ENCODE peak calls at places on chromosome 9, in six cellular contexts. M, C, P, F, V and X are unnamed samples. For H3K27me3 and H3K36me3, the result is how much of the 10 kb centered on the place peaks cover.

GRCh38 chr9:96398582-96399334 is 15.2 kb upstream of the SLC35D2 start:
- DNase-seq in M (no peak), C (peak), P (no peak), F (no peak), V (no peak), X (no peak)

GRCh38 chr9:131019387-131020239 is 10.6 kb downstream of the LAMC3 start:
- DNase-seq in M (no peak), C (no peak), P (no peak), F (no peak), V (no peak), X (peak)

GRCh38 chr9:98773721-98774120 is 22.6 kb downstream of the ANKS6 start:
- DNase-seq in M (no peak), C (no peak), P (no peak), F (no peak), V (no peak), X (peak)

GRCh38 chr9:16002816-16003215 is 450.0 kb downstream of the CCDC171 start:
- DNase-seq in M (no peak), C (no peak), P (no peak), F (no peak), V (no peak), X (no peak)

GRCh38 chr9:2132484-2133082 is 117.4 kb downstream of the SMARCA2 start:
- DNase-seq in M (no peak), C (peak), P (no peak), F (no peak), V (no peak), X (peak)

GRCh38 chr9:118609355-118610044 is 759.7 kb downstream of the BRINP1 start:
- DNase-seq in M (no peak), C (no peak), P (no peak), F (no peak), V (no peak), X (no peak)

GRCh38 chr9:16267336-16268036 is 603.0 kb downstream of the BNC2 start:
- DNase-seq in M (no peak), C (no peak), P (no peak), F (no peak), V (no peak), X (no peak)

GRCh38 chr9:129864991-129865647 is 29.9 kb downstream of the USP20 start:
- DNase-seq in M (no peak), C (peak), P (no peak), F (no peak), V (no peak), X (no peak)

GRCh38 chr9:122228906-122229837 is at the start of gene LHX6:
- DNase-seq in M (no peak), C (peak), P (peak), F (no peak), V (no peak), X (no peak)

GRCh38 chr9:96556701-96557461 is 62.8 kb downstream of the CDC14B start:
- DNase-seq in M (peak), C (peak), P (no peak), F (no peak), V (peak), X (no peak)

GRCh38 chr9:113545068-113545467 is 81.5 kb downstream of the RGS3 start:
- DNase-seq in M (peak), C (no peak), P (no peak), F (no peak), V (no peak), X (no peak)

GRCh38 chr9:136538599-136539426 is 7.0 kb downstream of the NOTCH1 start:
- DNase-seq in M (no peak), C (no peak), P (no peak), F (no peak), V (peak), X (no peak)

GRCh38 chr9:108834959-108835696 is 20.7 kb downstream of the ACTL7B start:
- DNase-seq in M (no peak), C (no peak), P (no peak), F (no peak), V (no peak), X (no peak)

GRCh38 chr9:107782381-107782780 is 292.8 kb upstream of the KLF4 start:
- DNase-seq in M (no peak), C (no peak), P (no peak), F (no peak), V (no peak), X (no peak)

GRCh38 chr9:33436445-33436844 is 10.9 kb downstream of the AQP3 start:
- DNase-seq in M (no peak), C (peak), P (no peak), F (no peak), V (no peak), X (no peak)

GRCh38 chr9:18543406-18543965 is 69.5 kb downstream of the ADAMTSL1 start:
- DNase-seq in M (no peak), C (no peak), P (peak), F (no peak), V (no peak), X (no peak)

GRCh38 chr9:121559183-121559582 is 59.5 kb upstream of the GGTA1 start:
- DNase-seq in M (no peak), C (no peak), P (no peak), F (no peak), V (no peak), X (no peak)

GRCh38 chr9:114775981-114776380 is 29.9 kb downstream of the TNFSF15 start:
- DNase-seq in M (no peak), C (peak), P (no peak), F (no peak), V (no peak), X (no peak)

GRCh38 chr9:133994359-133995011 is 2.4 kb upstream of the VAV2 start:
- DNase-seq in M (peak), C (peak), P (peak), F (peak), V (peak), X (peak)

GRCh38 chr9:115992834-115993233 is 160.8 kb upstream of the PAPPA start:
- DNase-seq in M (no peak), C (peak), P (peak), F (no peak), V (no peak), X (no peak)

GRCh38 chr9:129222691-129223218 is 44.7 kb upstream of the IER5L start:
- DNase-seq in M (no peak), C (no peak), P (no peak), F (no peak), V (no peak), X (no peak)

GRCh38 chr9:133732351-133733073 is 5.6 kb downstream of the SARDH start:
- DNase-seq in M (peak), C (no peak), P (peak), F (no peak), V (no peak), X (no peak)

GRCh38 chr9:130473009-130473408 is 28.2 kb downstream of the ASS1 start:
- DNase-seq in M (no peak), C (no peak), P (no peak), F (no peak), V (no peak), X (no peak)

GRCh38 chr9:14418262-14419200 is 104.6 kb upstream of the NFIB start:
- DNase-seq in M (no peak), C (no peak), P (no peak), F (no peak), V (no peak), X (no peak)

GRCh38 chr9:14419302-14419937 is 105.5 kb upstream of the NFIB start:
- DNase-seq in M (no peak), C (no peak), P (no peak), F (no peak), V (no peak), X (no peak)

GRCh38 chr9:14423816-14424261 is 109.9 kb upstream of the NFIB start:
- DNase-seq in M (no peak), C (peak), P (peak), F (no peak), V (no peak), X (no peak)

GRCh38 chr9:14424323-14424722 is 110.4 kb upstream of the NFIB start:
- DNase-seq in M (no peak), C (no peak), P (no peak), F (no peak), V (no peak), X (no peak)

DNA sequence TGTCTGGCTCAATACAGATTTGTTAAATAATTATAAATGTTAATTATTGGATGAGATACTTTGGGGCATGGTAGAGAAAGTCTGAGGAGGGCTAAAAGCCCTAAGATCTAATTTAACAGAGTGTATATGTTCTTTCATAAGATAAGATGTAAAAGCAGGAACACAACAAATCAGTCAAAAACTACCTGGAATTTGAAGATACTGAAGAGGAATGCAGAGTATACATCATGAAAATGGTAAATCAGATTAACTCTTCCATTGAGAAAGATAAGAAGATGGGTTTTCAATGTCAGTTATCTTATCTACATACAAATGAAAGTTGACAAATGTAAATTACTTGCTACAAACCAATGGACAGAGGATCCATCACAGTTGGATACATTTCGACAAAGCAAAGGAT is 107.3 kb upstream of the NFIB start:
- DNase-seq in M (no peak), C (peak), P (no peak), F (no peak), V (no peak), X (no peak)
- H3K27me3 ChIP-seq in M (under half), C (under half), P (under half), F (under half), V (under half), X (under half)

GRCh38 chr9:127450170-127450830 is 906 bp downstream of the RPL12 start:
- DNase-seq in M (no peak), C (peak), P (no peak), F (no peak), V (no peak), X (no peak)

GRCh38 chr9:127447416-127448111 is 3.6 kb downstream of the RPL12 start:
- DNase-seq in M (no peak), C (peak), P (no peak), F (no peak), V (no peak), X (no peak)

GRCh38 chr9:127449332-127449966 is 1.8 kb downstream of the RPL12 start:
- DNase-seq in M (no peak), C (peak), P (no peak), F (no peak), V (no peak), X (no peak)

GRCh38 chr9:127446720-127447415 is 4.3 kb downstream of the RPL12 start:
- DNase-seq in M (no peak), C (no peak), P (no peak), F (no peak), V (no peak), X (no peak)

GRCh38 chr9:127448112-127448805 is 2.9 kb downstream of the RPL12 start:
- DNase-seq in M (no peak), C (no peak), P (no peak), F (no peak), V (no peak), X (no peak)
- H3K4me3 ChIP-seq in M (no peak), C (peak), P (no peak), F (no peak), V (no peak), X (no peak)

GRCh38 chr9:5447337-5447736 is 3.0 kb upstream of the CD274 start:
- DNase-seq in M (no peak), C (no peak), P (no peak), F (no peak), V (no peak), X (no peak)

GRCh38 chr9:5443845-5444244 is 6.1 kb upstream of the PLGRKT start:
- DNase-seq in M (no peak), C (no peak), P (no peak), F (no peak), V (no peak), X (no peak)

GRCh38 chr9:5448461-5448860 is 1.9 kb upstream of the CD274 start:
- DNase-seq in M (no peak), C (no peak), P (no peak), F (no peak), V (no peak), X (no peak)

GRCh38 chr9:5448016-5448415 is 2.3 kb upstream of the CD274 start:
- DNase-seq in M (no peak), C (no peak), P (no peak), F (no peak), V (no peak), X (no peak)

DNA sequence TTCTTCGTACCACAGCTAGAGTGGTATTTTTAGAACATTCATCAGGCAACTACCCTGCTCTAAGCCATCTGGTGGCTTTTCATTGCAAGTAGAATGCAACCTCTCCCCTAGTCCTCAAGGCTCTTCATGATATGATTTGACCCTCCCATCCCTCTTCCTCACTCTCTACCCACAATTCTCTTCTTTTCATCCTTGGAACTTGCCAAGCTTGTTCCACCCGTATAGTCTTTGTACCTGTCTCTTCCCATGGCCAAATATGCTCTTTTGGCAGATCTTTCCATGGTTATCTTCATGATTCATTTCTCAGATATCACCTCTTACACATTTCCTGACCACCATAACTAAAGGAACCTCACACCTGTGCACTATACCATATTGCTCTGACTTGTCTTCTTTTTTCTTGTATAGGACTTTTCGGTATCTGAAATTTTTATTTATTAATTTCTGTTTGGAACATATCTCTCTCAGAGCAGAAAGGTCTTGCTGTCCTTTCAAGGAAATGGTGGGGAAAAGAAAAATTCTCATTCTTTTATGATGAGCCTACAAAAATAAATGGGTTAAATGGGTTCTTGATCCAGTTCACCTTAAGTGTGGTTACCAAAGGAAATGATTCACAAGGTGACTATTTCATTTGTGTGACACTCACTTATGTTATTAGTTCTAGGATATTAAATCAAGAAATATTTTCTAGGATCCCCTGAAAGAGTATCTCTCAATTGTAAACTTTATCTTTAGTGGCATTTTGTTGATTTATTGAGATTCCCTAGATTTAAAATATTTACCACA is 3.7 kb upstream of the CD274 start:
- DNase-seq in M (no peak), C (no peak), P (no peak), F (no peak), V (no peak), X (no peak)
- H3K36me3 ChIP-seq in M (under half), C (under half), P (under half), F (under half), V (under half), X (under half)

GRCh38 chr9:126294331-126295081 is 32.1 kb upstream of the MVB12B start:
- DNase-seq in M (no peak), C (no peak), P (no peak), F (no peak), V (no peak), X (no peak)

GRCh38 chr9:126293522-126293889 is 33.1 kb upstream of the MVB12B start:
- DNase-seq in M (no peak), C (peak), P (no peak), F (no peak), V (no peak), X (peak)

GRCh38 chr9:126295936-126296600 is 30.6 kb upstream of the MVB12B start:
- DNase-seq in M (no peak), C (no peak), P (no peak), F (no peak), V (no peak), X (peak)

GRCh38 chr9:126295516-126295915 is 31.1 kb upstream of the MVB12B start:
- DNase-seq in M (peak), C (no peak), P (no peak), F (no peak), V (no peak), X (no peak)

DNA sequence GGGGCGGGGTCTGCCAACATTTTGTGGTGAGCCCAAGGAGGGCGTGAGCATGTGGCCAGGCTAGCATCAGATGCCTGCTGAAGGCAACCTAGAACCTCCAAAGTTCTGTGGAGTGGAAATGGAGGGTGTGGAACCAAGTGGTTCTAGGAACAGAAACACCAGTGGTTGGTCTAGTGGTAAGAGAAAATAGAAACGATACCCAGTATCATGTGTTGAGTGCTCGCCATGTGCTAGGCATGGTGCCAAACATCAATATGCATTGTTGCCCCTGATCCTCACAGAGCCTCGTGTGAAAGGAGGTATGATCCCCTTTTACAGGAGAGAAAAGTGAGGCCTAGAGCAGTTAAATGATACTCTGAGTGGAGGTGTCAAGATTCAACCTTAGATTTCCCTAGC is 31.5 kb upstream of the MVB12B start:
- DNase-seq in M (no peak), C (no peak), P (no peak), F (no peak), V (no peak), X (no peak)
- H3K27me3 ChIP-seq in M (under half), C (under half), P (under half), F (under half), V (under half), X (under half)

DNA sequence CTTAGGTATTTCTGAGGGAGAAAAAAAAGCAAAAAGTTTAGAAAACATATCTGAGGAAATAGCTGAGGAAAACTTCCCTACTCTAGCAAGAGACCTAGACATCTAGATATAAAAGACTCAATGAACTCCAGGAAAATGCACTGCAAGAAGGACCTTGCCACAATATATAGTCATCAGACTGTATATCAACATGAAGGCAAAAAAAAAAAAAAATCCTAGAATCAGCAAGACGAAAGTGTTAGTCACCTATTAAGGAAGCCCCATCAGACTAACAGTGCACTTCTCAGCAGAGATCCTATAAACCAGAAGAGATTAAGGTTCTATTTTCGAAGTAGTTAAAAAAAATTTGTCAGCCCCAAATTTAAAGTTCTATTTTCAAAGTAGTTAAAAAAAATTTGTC is 166.2 kb downstream of the TMEM38B start:
- DNase-seq in M (no peak), C (no peak), P (no peak), F (no peak), V (no peak), X (no peak)
- H3K4me3 ChIP-seq in M (no peak), C (no peak), P (no peak), F (no peak), V (no peak), X (no peak)